ENCODE peak calls at places on chromosomes 11 and 22, in eight cellular contexts. S is thoracic aorta, N is cardiac muscle cell, B is transverse colon, G is PC-3, I is foreskin keratinocyte, Y is H9, O is neural progenitor cell. M is an unnamed sample. For H3K4me1, the result is how much of the 10 kb centered on the place peaks cover.

GRCh38 chr11:129394709-129395108 is 19.1 kb downstream of the BARX2 start:
- DNase-seq in S (no peak), N (no peak), B (no peak), G (no peak), I (no peak), Y (no peak), O (no peak), M (no peak)

GRCh38 chr11:107929611-107930200 is 1.5 kb downstream of the RAB39A start:
- DNase-seq in S (no peak), N (no peak), B (no peak), G (no peak), I (no peak), Y (no peak), O (peak), M (no peak)

GRCh38 chr11:22343411-22344032 is 5.3 kb downstream of the SLC17A6 start:
- DNase-seq in S (no peak), N (peak), B (no peak), G (no peak), I (no peak), Y (peak), O (peak), M (no peak)

GRCh38 chr11:117843666-117844484 is 19.3 kb upstream of the FXYD2 start:
- DNase-seq in S (peak), N (peak), B (peak), G (peak), I (peak), Y (peak), O (peak), M (no peak)

GRCh38 chr11:19739872-19740271 is 27.2 kb downstream of the NAV2 start:
- DNase-seq in S (no peak), N (peak), B (peak), G (no peak), I (no peak), Y (peak), O (peak), M (no peak)

GRCh38 chr11:115653926-115654325 is 149.7 kb upstream of the CADM1 start:
- DNase-seq in S (no peak), N (no peak), B (peak), G (peak), I (no peak), Y (no peak), O (no peak), M (no peak)

GRCh38 chr11:74701351-74701750 is 29.9 kb downstream of the CHRDL2 start:
- DNase-seq in S (no peak), N (no peak), B (no peak), G (peak), I (no peak), Y (peak), O (peak), M (no peak)

GRCh38 chr22:35648066-35649025 is at the start of gene APOL6:
- DNase-seq in S (no peak), N (no peak), B (peak), G (peak), I (peak), Y (peak), O (peak), M (no peak)

GRCh38 chr11:19756675-19757475 is 44.2 kb downstream of the NAV2 start:
- DNase-seq in S (peak), N (no peak), B (no peak), G (no peak), I (no peak), Y (no peak), O (peak), M (peak)

GRCh38 chr22:26893034-26893710 is 235.8 kb downstream of the MIAT start:
- DNase-seq in S (no peak), N (no peak), B (no peak), G (no peak), I (no peak), Y (peak), O (peak), M (no peak)

GRCh38 chr22:48941903-48942625 is 885.6 kb downstream of the BRD1 start:
- DNase-seq in S (no peak), N (no peak), B (peak), G (no peak), I (no peak), Y (peak), O (no peak), M (no peak)

GRCh38 chr11:46895821-46896220 is 22.5 kb downstream of the LRP4 start:
- DNase-seq in S (no peak), N (no peak), B (peak), G (no peak), I (no peak), Y (no peak), O (no peak), M (peak)

GRCh38 chr11:64151337-64151736 is 14.6 kb downstream of the MACROD1 start:
- DNase-seq in S (no peak), N (no peak), B (no peak), G (no peak), I (no peak), Y (no peak), O (no peak), M (no peak)

GRCh38 chr11:64148200-64148916 is 17.6 kb downstream of the MACROD1 start:
- DNase-seq in S (no peak), N (peak), B (peak), G (peak), I (peak), Y (peak), O (peak), M (peak)

GRCh38 chr11:64150051-64150450 is 15.9 kb downstream of the MACROD1 start:
- DNase-seq in S (no peak), N (no peak), B (no peak), G (no peak), I (no peak), Y (no peak), O (no peak), M (no peak)

GRCh38 chr11:64150481-64151239 is 15.3 kb downstream of the MACROD1 start:
- DNase-seq in S (no peak), N (no peak), B (no peak), G (no peak), I (no peak), Y (no peak), O (no peak), M (peak)

DNA sequence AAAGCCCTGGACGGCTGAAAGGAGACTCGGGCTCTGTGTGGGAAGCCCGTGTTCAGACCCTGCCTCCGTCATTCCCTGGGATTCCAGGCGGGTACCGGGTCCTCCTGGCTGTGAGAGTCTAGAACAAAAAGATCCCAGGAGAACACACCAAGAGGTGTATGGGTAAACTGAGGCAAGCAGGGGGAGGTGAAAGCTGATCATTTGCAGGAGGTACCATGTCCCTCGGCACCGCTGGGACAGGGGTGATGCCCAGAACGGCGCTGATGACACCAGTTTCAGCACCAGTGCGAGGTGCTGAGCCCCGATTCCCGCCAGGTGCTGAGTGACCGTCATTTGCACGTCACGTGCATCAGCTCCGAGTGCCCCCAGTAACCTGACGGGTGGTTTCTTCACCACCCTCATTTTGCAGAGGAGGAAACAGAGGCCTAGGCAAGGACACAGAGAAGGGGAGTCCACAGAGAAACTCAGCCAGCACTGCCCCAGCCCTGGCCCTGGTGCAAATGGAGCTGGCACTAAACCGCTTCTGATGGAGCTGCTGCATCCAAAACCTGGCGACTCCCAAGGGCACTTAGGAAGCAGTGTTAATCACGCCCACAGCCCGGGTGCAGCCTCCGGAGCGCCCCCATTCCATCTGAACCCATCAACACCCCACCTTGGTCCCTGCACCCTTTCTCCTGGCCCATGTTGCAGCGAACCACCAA is 16.8 kb downstream of the MACROD1 start:
- DNase-seq in S (no peak), N (no peak), B (no peak), G (no peak), I (no peak), Y (no peak), O (no peak), M (no peak)
- TF ChIP-seq CTCF in S (no peak), N (no peak), B (no peak), G (peak), I (no peak), Y (peak), O (peak), M (peak)

GRCh38 chr22:29326481-29326880 is 11.0 kb upstream of the RASL10A start:
- DNase-seq in S (no peak), N (no peak), B (no peak), G (no peak), I (no peak), Y (no peak), O (no peak), M (no peak)

GRCh38 chr22:29325356-29325755 is 9.9 kb upstream of the RASL10A start:
- DNase-seq in S (no peak), N (no peak), B (no peak), G (no peak), I (no peak), Y (no peak), O (no peak), M (no peak)

GRCh38 chr22:29327089-29327764 is 11.7 kb upstream of the RASL10A start:
- DNase-seq in S (no peak), N (no peak), B (no peak), G (no peak), I (no peak), Y (no peak), O (no peak), M (peak)

GRCh38 chr22:29328055-29328454 is 12.6 kb upstream of the RASL10A start:
- DNase-seq in S (no peak), N (no peak), B (no peak), G (no peak), I (no peak), Y (no peak), O (no peak), M (no peak)

GRCh38 chr22:29325785-29326315 is 10.4 kb upstream of the RASL10A start:
- DNase-seq in S (no peak), N (no peak), B (no peak), G (no peak), I (no peak), Y (no peak), O (no peak), M (no peak)
- H3K4me1 ChIP-seq in S (under half), N (under half), B (under half), G (under half), I (under half), Y (under half), O (under half), M (under half)

DNA sequence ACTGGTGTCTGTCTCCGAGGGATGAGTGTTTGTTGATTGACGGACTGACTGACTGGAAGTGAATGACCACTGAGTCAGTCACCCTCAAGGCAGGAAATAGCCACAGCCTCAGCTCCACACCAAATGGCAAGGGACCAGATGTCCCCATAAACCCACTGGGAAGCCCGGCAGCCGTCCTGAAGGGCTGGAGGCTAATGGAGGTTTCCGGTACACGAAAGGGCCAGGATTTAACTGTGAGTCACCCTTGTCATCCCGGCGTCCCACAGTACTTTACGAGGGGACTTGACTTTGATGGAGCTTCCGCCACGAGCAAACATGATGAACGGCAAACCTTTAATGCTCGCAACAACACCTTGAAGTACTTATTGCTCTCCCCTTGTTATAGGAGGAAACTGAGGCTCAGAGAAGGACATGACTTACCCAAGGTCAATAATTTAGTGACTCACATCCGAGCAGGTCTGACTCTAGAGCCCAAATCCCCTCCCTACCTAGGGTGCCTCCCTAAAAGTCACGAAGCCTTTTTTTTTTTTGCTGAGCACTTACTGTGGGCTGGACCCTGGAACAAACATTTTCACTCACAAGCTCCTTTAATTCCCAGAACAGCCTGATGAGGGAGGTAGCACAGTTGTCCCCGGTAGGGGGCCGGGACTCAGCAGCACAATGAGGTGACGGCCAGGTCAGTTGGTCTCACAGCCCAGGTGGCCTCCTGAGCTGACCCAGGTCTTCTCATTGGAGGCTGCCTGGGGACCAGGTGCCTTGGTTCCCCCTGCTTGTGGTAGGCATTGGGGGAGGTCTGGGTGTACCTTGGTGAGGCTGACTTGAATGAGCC is 25.2 kb upstream of the GCAT start:
- DNase-seq in S (no peak), N (no peak), B (no peak), G (peak), I (no peak), Y (no peak), O (no peak), M (no peak)
- TF ChIP-seq CTCF in S (no peak), N (no peak), B (no peak), G (peak), I (no peak), Y (peak), O (no peak), M (no peak)

GRCh38 chr22:45995405-45996101 is 18.6 kb upstream of the WNT7B start:
- DNase-seq in S (no peak), N (no peak), B (no peak), G (no peak), I (no peak), Y (no peak), O (no peak), M (no peak)
- H3K4me1 ChIP-seq in S (under half), N (under half), B (under half), G (under half), I (under half), Y (under half), O (under half), M (half or more)

DNA sequence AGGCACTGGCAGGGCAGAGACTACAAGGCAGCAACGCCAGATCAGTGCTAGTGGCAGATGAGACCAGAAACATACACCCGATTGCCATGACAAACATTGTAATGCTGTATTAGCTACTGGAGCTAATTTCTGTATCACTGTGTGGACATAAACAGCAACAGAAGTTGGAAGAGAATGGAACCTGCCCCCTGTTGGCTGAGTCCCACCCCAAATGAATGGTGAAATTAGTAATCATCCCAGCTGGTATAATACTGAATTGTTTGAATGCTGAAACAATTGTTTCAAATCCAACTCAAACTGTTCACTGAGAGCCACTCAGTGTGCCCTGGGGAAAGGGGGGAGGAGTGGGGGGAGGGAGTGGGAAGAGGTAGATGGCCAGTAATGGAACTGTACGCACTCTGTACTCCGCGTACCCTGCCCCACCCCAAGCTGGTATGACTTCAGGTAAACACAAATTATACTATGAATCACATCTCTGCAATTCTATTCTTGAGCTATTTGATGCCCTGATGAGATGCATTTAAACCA is 11.2 kb upstream of the BIRC3 start:
- DNase-seq in S (no peak), N (no peak), B (peak), G (peak), I (peak), Y (no peak), O (no peak), M (no peak)
- TF ChIP-seq CTCF in S (no peak), N (no peak), B (no peak), G (peak), I (peak), Y (peak), O (peak), M (no peak)

GRCh38 chr11:6307879-6308278 is 12.4 kb downstream of the CAVIN3 start:
- DNase-seq in S (no peak), N (no peak), B (no peak), G (peak), I (peak), Y (no peak), O (peak), M (no peak)
- H3K4me1 ChIP-seq in S (under half), N (under half), B (under half), G (under half), I (under half), Y (under half), O (under half), M (under half)

GRCh38 chr22:30635273-30636225 is at the start of gene SLC35E4:
- DNase-seq in S (peak), N (peak), B (peak), G (peak), I (peak), Y (peak), O (peak), M (peak)
- TF ChIP-seq CTCF in S (peak), N (peak), B (peak), G (peak), I (no peak), Y (peak), O (peak), M (no peak)

GRCh38 chr11:110077866-110078325 is 15.3 kb upstream of the ZC3H12C start:
- DNase-seq in S (no peak), N (no peak), B (no peak), G (peak), I (peak), Y (no peak), O (no peak), M (no peak)
- H3K4me1 ChIP-seq in S (under half), N (under half), B (under half), G (under half), I (under half), Y (under half), O (under half), M (under half)

GRCh38 chr22:25403752-25404471 is 160.6 kb upstream of the GRK3 start:
- DNase-seq in S (no peak), N (peak), B (no peak), G (peak), I (peak), Y (no peak), O (peak), M (no peak)
- TF ChIP-seq CTCF in S (no peak), N (no peak), B (no peak), G (no peak), I (no peak), Y (no peak), O (no peak), M (no peak)

DNA sequence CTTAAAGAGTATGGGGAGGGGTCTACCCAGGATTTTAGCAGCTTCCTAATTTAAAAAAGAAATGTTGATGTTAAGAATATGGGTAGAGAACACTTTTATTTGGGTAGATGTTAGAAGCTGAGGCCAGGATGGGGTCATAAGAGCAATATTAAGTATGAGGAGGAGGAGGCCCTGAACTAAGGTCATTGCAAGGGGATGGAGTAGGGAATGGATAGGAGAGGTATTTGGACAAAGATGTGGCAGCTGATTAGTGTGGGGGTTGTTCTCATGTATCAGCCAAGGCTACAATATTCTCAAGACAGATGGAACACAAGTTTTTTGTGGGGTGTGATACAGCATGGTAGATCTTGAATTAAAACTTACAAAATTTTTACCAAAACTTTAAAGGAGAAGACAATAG is 35.7 kb upstream of the GLYATL2 start:
- DNase-seq in S (no peak), N (no peak), B (no peak), G (no peak), I (no peak), Y (no peak), O (no peak), M (no peak)
- H3K4me1 ChIP-seq in S (under half), N (under half), B (under half), G (under half), I (under half), Y (under half), O (under half), M (under half)